ENCODE peak calls at places on chromosomes 6 and 20, in six cellular contexts. Z is body of pancreas, C is RWPE2, Y is fibroblast of lung, G is spleen, D is neural progenitor cell. F is an unnamed sample.

GRCh38 chr20:58850693-58851174 is at the start of gene GNAS-AS1:
- DNase-seq in Z (peak; percentile 85), D (peak; percentile 91), C (peak; percentile 99), G (peak; percentile 81), Y (peak; percentile 90), F (peak; percentile 94)

GRCh38 chr6:45613678-45614077 is 235.9 kb upstream of the SUPT3H start:
- DNase-seq in G (no peak), Y (peak; percentile 96), D (no peak), C (peak; percentile 70), Z (no peak), F (peak; percentile 58)

GRCh38 chr6:127022297-127022696 is 96.2 kb upstream of the RSPO3 start:
- DNase-seq in Y (peak; percentile 66), D (no peak), C (no peak), G (no peak), Z (peak; percentile 18), F (peak; percentile 16)

GRCh38 chr6:6910734-6911295 is 196.9 kb upstream of the RREB1 start:
- DNase-seq in C (no peak), G (no peak), D (no peak), Y (no peak), Z (no peak), F (no peak)

GRCh38 chr20:48583801-48584200 is 244.0 kb downstream of the PREX1 start:
- DNase-seq in Y (no peak), C (peak; percentile 73), G (peak; percentile 45), D (no peak), Z (no peak), F (no peak)

GRCh38 chr6:74249658-74250057 is 553.7 kb downstream of the CD109 start:
- DNase-seq in Z (no peak), C (no peak), G (no peak), Y (peak; percentile 83), D (no peak), F (no peak)

GRCh38 chr6:123997223-123997622 is 193.6 kb downstream of the NKAIN2 start:
- DNase-seq in C (no peak), Z (peak; percentile 11), G (no peak), Y (no peak), D (no peak), F (peak; percentile 11)

GRCh38 chr20:46276531-46276930 is 31.8 kb downstream of the CDH22 start:
- DNase-seq in C (no peak), D (no peak), G (no peak), Z (no peak), Y (no peak), F (no peak)

GRCh38 chr20:62345681-62346370 is 21.3 kb downstream of the LAMA5 start:
- DNase-seq in C (peak; percentile 89), Y (no peak), Z (no peak), G (no peak), D (no peak), F (peak; percentile 36)

GRCh38 chr6:122042380-122042779 is 357.1 kb upstream of the HSF2 start:
- DNase-seq in Z (no peak), Y (no peak), D (no peak), G (no peak), C (no peak), F (no peak)

GRCh38 chr6:148565931-148566663 is 180.7 kb upstream of the UST start:
- DNase-seq in C (no peak), G (no peak), Y (peak; percentile 85), D (no peak), Z (no peak), F (peak; percentile 58)

GRCh38 chr6:43520097-43520496 is 3.2 kb downstream of the POLR1C start:
- DNase-seq in D (no peak), Y (no peak), C (no peak), Z (no peak), G (no peak), F (no peak)

GRCh38 chr6:76264466-76264865 is 192.0 kb upstream of the IMPG1 start:
- DNase-seq in D (no peak), C (no peak), Y (no peak), Z (no peak), G (no peak), F (no peak)

GRCh38 chr6:95543798-95544197 is 33.5 kb upstream of the MANEA start:
- DNase-seq in Y (no peak), D (no peak), C (no peak), G (no peak), Z (no peak), F (no peak)

GRCh38 chr6:89970609-89971337 is 76.5 kb downstream of the GJA10 start:
- DNase-seq in G (no peak), C (no peak), Z (peak; percentile 45), D (peak; percentile 76), Y (peak; percentile 78), F (no peak)

GRCh38 chr20:33666293-33667244 is at the start of gene ACTL10:
- DNase-seq in Z (peak; percentile 98), C (peak; percentile 100), D (peak; percentile 89), Y (peak; percentile 98), G (peak; percentile 97), F (peak; percentile 99)

GRCh38 chr6:149319413-149319812 is 1.9 kb downstream of the TAB2 start:
- DNase-seq in G (no peak), Y (no peak), C (no peak), Z (no peak), D (no peak), F (no peak)

GRCh38 chr6:167580512-167580911 is 246.2 kb upstream of the AFDN start:
- DNase-seq in C (no peak), Z (no peak), G (no peak), Y (no peak), D (no peak), F (peak; percentile 69)

GRCh38 chr20:17854307-17854903 is 114.2 kb downstream of the SNX5 start:
- DNase-seq in Y (peak; percentile 47), D (peak; percentile 44), Z (peak; percentile 73), G (no peak), C (no peak), F (peak; percentile 81)

GRCh38 chr6:74161380-74161779 is 465.4 kb downstream of the CD109 start:
- DNase-seq in Z (no peak), C (no peak), G (no peak), Y (peak; percentile 59), D (no peak), F (no peak)

GRCh38 chr6:136738178-136739057 is 53.9 kb downstream of the MAP3K5 start:
- DNase-seq in C (no peak), D (no peak), Y (peak; percentile 51), Z (no peak), G (no peak), F (no peak)

DNA sequence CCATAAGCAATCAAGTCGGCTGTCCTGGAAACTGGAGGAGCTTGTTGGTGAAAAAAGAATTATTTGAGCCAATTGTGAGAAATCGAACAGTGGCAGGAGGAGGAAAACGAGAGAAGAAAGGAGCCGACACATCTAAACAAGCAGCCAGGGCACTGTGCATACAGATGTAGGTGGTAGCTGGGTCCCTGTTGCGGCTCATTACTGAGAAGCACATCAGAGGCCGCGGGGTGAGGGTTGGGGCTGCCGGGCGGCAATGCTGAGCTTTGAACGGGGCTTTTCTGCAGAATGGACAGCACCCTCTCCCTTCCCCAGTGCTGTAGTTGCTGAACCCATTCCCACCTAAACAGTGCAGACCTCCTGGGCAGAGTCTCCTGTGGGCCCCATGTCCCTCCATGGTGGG is 4.1 kb upstream of the LEMD2 start:
- DNase-seq in G (no peak), Z (no peak), C (no peak), D (no peak), Y (no peak), F (no peak)
- H3K27ac ChIP-seq in G (no peak overlapping the region), Z (no peak overlapping the region), C (no peak overlapping the region), D (no peak overlapping the region), Y (no peak overlapping the region), F (no peak overlapping the region)

GRCh38 chr6:56713285-56713684 is 70.6 kb upstream of the DST start:
- DNase-seq in G (no peak), C (peak; percentile 67), Y (peak; percentile 82), Z (no peak), D (no peak), F (no peak)
- H3K4me3 ChIP-seq in G (no peak overlapping the region), C (no peak overlapping the region), Y (no peak overlapping the region), Z (no peak overlapping the region), D (no peak overlapping the region), F (no peak overlapping the region)

GRCh38 chr6:32195902-32196681 is 3.6 kb upstream of the GPSM3 start:
- DNase-seq in D (peak; percentile 93), G (peak; percentile 96), C (peak; percentile 84), Y (peak; percentile 84), Z (peak; percentile 87), F (peak; percentile 98)

GRCh38 chr6:32198866-32199265 is 6.4 kb upstream of the GPSM3 start:
- DNase-seq in Z (no peak), G (peak; percentile 79), C (no peak), D (no peak), Y (no peak), F (no peak)

GRCh38 chr6:32196682-32197616 is 4.5 kb upstream of the GPSM3 start:
- DNase-seq in G (peak; percentile 90), D (peak; percentile 29), Y (no peak), C (no peak), Z (no peak), F (peak; percentile 87)

GRCh38 chr6:32200711-32201475 is 8.4 kb upstream of the GPSM3 start:
- DNase-seq in Z (no peak), Y (no peak), D (no peak), G (no peak), C (no peak), F (no peak)

GRCh38 chr6:32198345-32198696 is 5.9 kb upstream of the GPSM3 start:
- DNase-seq in C (no peak), G (no peak), Z (no peak), D (no peak), Y (no peak), F (no peak)
- H3K27ac ChIP-seq in C (no peak overlapping the region), G (peak overlapping the region; percentile 98), Z (no peak overlapping the region), D (no peak overlapping the region), Y (no peak overlapping the region), F (no peak overlapping the region)

GRCh38 chr6:131955192-131955591 is 4.0 kb upstream of the CCN2 start:
- DNase-seq in Z (no peak), G (no peak), C (no peak), D (no peak), Y (no peak), F (no peak)
- H3K4me3 ChIP-seq in Z (no peak overlapping the region), G (no peak overlapping the region), C (no peak overlapping the region), D (no peak overlapping the region), Y (no peak overlapping the region), F (peak overlapping the region; percentile 66)

GRCh38 chr6:156597130-156597529 is 180.0 kb upstream of the ARID1B start:
- DNase-seq in C (no peak), Y (no peak), G (no peak), Z (no peak), D (peak; percentile 13), F (no peak)
- H3K27ac ChIP-seq in C (no peak overlapping the region), Y (no peak overlapping the region), G (no peak overlapping the region), Z (no peak overlapping the region), D (no peak overlapping the region), F (no peak overlapping the region)

DNA sequence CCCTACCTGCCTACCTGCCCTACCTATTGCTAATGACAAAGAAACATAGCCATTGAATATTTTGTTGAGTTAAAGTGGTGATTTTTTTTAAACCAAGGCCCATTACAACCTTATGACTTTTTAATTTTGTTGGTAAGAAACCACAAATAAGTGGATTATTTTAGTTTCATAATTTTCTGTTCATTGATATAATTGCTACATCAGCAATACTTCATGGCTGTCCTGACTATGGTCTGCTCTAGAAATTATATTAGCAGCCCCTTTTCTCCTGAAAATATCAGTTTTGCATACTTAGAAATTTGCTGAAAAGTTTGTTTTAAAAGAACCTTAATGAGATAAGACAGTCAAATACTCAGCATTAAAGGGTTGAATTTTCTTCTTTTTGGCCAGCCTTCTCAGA is 106.5 kb downstream of the HIVEP1 start:
- DNase-seq in C (no peak), Y (no peak), G (no peak), D (no peak), Z (no peak), F (no peak)
- H3K4me3 ChIP-seq in C (no peak overlapping the region), Y (no peak overlapping the region), G (no peak overlapping the region), D (no peak overlapping the region), Z (no peak overlapping the region), F (no peak overlapping the region)

F was measured in right cardiac atrium.